ENCODE peak calls at places on chromosomes 5 and 9, in four cellular contexts. R is cardiac fibroblast; C is CD8-positive, alpha-beta memory T cell; P is KG1. T is an unnamed sample.

GRCh38 chr9:100277166-100277979 is 75.4 kb downstream of the TEX10 start:
- DNase-seq in P (no peak), C (no peak), R (peak; percentile 23), T (no peak)

GRCh38 chr9:19922476-19923118 is 133.8 kb upstream of the SLC24A2 start:
- DNase-seq in C (no peak), P (no peak), R (peak; percentile 81), T (peak; percentile 63)

GRCh38 chr5:19488786-19489185 is 499.2 kb downstream of the CDH18 start:
- DNase-seq in P (no peak), R (no peak), C (no peak), T (no peak)

GRCh38 chr9:16625831-16626230 is 244.6 kb downstream of the BNC2 start:
- DNase-seq in P (no peak), C (no peak), R (peak; percentile 57), T (no peak)

GRCh38 chr9:13491493-13492424 is 212.3 kb upstream of the MPDZ start:
- DNase-seq in C (no peak), R (no peak), P (no peak), T (peak; percentile 14)

GRCh38 chr5:135828793-135829150 is 5.7 kb upstream of the SLC25A48 start:
- DNase-seq in C (no peak), R (no peak), P (no peak), T (no peak)

GRCh38 chr5:52579391-52579790 is 208.3 kb upstream of the ITGA1 start:
- DNase-seq in C (no peak), P (no peak), R (no peak), T (no peak)

GRCh38 chr9:111236337-111236736 is 93.7 kb downstream of the OR2K2 start:
- DNase-seq in C (no peak), P (no peak), R (no peak), T (no peak)

GRCh38 chr9:125631391-125632085 is 75.5 kb downstream of the MAPKAP1 start:
- DNase-seq in C (no peak), R (peak; percentile 80), P (no peak), T (no peak)

GRCh38 chr5:132055808-132056609 is 4.4 kb upstream of the IL3 start:
- DNase-seq in R (no peak), P (no peak), C (peak; percentile 78), T (no peak)

GRCh38 chr5:133844836-133845235 is 123.6 kb downstream of the C5orf15 start:
- DNase-seq in C (no peak), P (no peak), R (no peak), T (no peak)

GRCh38 chr9:114278881-114279570 is 43.9 kb upstream of the ORM1 start:
- DNase-seq in R (peak; percentile 44), P (no peak), C (no peak), T (no peak)

GRCh38 chr9:100739208-100739607 is 161.3 kb downstream of the CAVIN4 start:
- DNase-seq in P (no peak), R (no peak), C (no peak), T (no peak)

GRCh38 chr9:110101531-110102161 is 106.3 kb downstream of the C9orf152 start:
- DNase-seq in C (no peak), P (no peak), R (no peak), T (no peak)

GRCh38 chr5:135011355-135012032 is 22.5 kb downstream of the PITX1 start:
- DNase-seq in R (no peak), P (no peak), C (no peak), T (no peak)

T was measured in SK-N-MC.